ENCODE peak calls at places on chromosomes 7 and 10, in seven cellular contexts. J, F, R, C, L, P and H are unnamed samples.

GRCh38 chr7:39386718-39387117 is 179.5 kb upstream of the YAE1 start:
- DNase-seq in J (no peak), F (no peak), R (no peak), C (peak; percentile 2), L (no peak), P (no peak), H (peak; percentile 47)

GRCh38 chr10:21953585-21954057 is 49.9 kb downstream of the DNAJC1 start:
- DNase-seq in J (no peak), F (peak; percentile 69), R (peak; percentile 53), C (peak; percentile 55), L (peak; percentile 36), P (no peak), H (peak; percentile 70)

GRCh38 chr10:75403144-75404022 is 1.8 kb upstream of the ZNF503 start:
- DNase-seq in J (no peak), F (peak; percentile 42), R (no peak), C (no peak), L (peak; percentile 18), P (no peak), H (peak; percentile 78)

GRCh38 chr10:126955934-126956711 is 50.9 kb downstream of the DOCK1 start:
- DNase-seq in J (no peak), F (no peak), R (no peak), C (no peak), L (no peak), P (no peak), H (no peak)

GRCh38 chr7:77309714-77310220 is 106.4 kb downstream of the GSAP start:
- DNase-seq in J (no peak), F (no peak), R (no peak), C (no peak), L (no peak), P (no peak), H (no peak)

GRCh38 chr7:123712619-123713018 is 36.2 kb downstream of the WASL start:
- DNase-seq in J (no peak), F (no peak), R (no peak), C (no peak), L (no peak), P (no peak), H (no peak)

GRCh38 chr10:81920213-81920829 is 45.3 kb downstream of the NRG3 start:
- DNase-seq in J (no peak), F (no peak), R (no peak), C (peak; percentile 19), L (no peak), P (no peak), H (peak; percentile 62)

GRCh38 chr7:10116511-10116910 is 857.2 kb upstream of the PHF14 start:
- DNase-seq in J (no peak), F (no peak), R (no peak), C (no peak), L (no peak), P (no peak), H (no peak)

GRCh38 chr10:64089648-64090047 is 568.4 kb downstream of the REEP3 start:
- DNase-seq in J (no peak), F (no peak), R (no peak), C (no peak), L (no peak), P (no peak), H (no peak)

GRCh38 chr10:90888387-90888786 is 16.6 kb downstream of the RPP30 start:
- DNase-seq in J (no peak), F (no peak), R (no peak), C (no peak), L (no peak), P (no peak), H (no peak)

GRCh38 chr7:107628461-107629064 is 32.1 kb upstream of the SLC26A4 start:
- DNase-seq in J (no peak), F (no peak), R (no peak), C (no peak), L (no peak), P (no peak), H (no peak)

GRCh38 chr7:69656890-69657289 is 58.6 kb downstream of the AUTS2 start:
- DNase-seq in J (no peak), F (no peak), R (no peak), C (no peak), L (no peak), P (no peak), H (no peak)
- TF ChIP-seq REST in J (no peak), F (no peak), R (no peak), C (no peak), L (no peak), P (no peak), H (no peak)

GRCh38 chr10:79155301-79156081 is 86.7 kb downstream of the ZMIZ1 start:
- DNase-seq in J (no peak), F (no peak), R (no peak), C (no peak), L (no peak), P (no peak), H (no peak)

GRCh38 chr10:79150444-79150754 is 81.6 kb downstream of the ZMIZ1 start:
- DNase-seq in J (no peak), F (no peak), R (no peak), C (no peak), L (no peak), P (no peak), H (no peak)

GRCh38 chr10:79156334-79157274 is 87.8 kb downstream of the ZMIZ1 start:
- DNase-seq in J (no peak), F (no peak), R (no peak), C (no peak), L (no peak), P (no peak), H (no peak)

GRCh38 chr10:79152423-79152817 is 83.7 kb downstream of the ZMIZ1 start:
- DNase-seq in J (no peak), F (no peak), R (no peak), C (peak; percentile 68), L (no peak), P (no peak), H (no peak)

GRCh38 chr10:79153753-79154152 is 85.0 kb downstream of the ZMIZ1 start:
- DNase-seq in J (no peak), F (no peak), R (no peak), C (no peak), L (no peak), P (no peak), H (no peak)
- H3K4me1 ChIP-seq in J (peaks cover 79% of the 10 kb centered on the region), F (peaks cover 99% of the 10 kb centered on the region), R (peaks cover 70% of the 10 kb centered on the region), C (peaks cover 86% of the 10 kb centered on the region), L (peaks cover 70% of the 10 kb centered on the region), P (peaks cover 10% of the 10 kb centered on the region), H (peaks cover 24% of the 10 kb centered on the region)

GRCh38 chr10:774661-775244 is 85.3 kb upstream of the DIP2C start:
- DNase-seq in J (no peak), F (no peak), R (no peak), C (no peak), L (no peak), P (no peak), H (no peak)
- TF ChIP-seq CTCF in J (no peak), F (no peak), R (no peak), C (no peak), L (no peak), P (no peak), H (no peak)

GRCh38 chr7:156735861-156736260 is 95.3 kb downstream of the RNF32 start:
- DNase-seq in J (no peak), F (no peak), R (no peak), C (no peak), L (no peak), P (no peak), H (no peak)

GRCh38 chr7:156725982-156726381 is 85.4 kb downstream of the RNF32 start:
- DNase-seq in J (no peak), F (no peak), R (no peak), C (no peak), L (no peak), P (no peak), H (no peak)

GRCh38 chr7:156732091-156732621 is 91.6 kb downstream of the RNF32 start:
- DNase-seq in J (no peak), F (no peak), R (no peak), C (no peak), L (no peak), P (no peak), H (no peak)

GRCh38 chr7:156733638-156734037 is 93.1 kb downstream of the RNF32 start:
- DNase-seq in J (no peak), F (no peak), R (no peak), C (no peak), L (no peak), P (no peak), H (no peak)

DNA sequence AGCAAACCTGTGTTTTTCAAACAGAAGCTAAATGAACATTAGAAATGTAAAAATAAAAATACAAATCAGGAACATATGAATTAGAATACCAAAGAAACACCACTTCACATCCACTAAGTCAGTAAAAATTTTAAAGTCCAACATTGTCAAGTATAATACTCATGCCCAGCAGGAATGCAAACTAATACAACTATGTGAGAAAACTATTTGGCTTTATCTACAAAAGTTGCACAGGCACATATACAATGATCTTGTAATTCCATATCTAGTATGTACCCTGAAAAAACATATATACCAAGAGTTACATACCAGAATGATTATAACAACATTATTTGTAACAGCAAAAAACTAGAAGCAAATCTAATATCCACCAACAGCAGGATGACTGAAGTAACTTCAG is 91.1 kb downstream of the RNF32 start:
- DNase-seq in J (no peak), F (no peak), R (no peak), C (no peak), L (no peak), P (no peak), H (no peak)
- TF ChIP-seq REST in J (no peak), F (no peak), R (no peak), C (no peak), L (no peak), P (no peak), H (no peak)